ENCODE peak calls at places on chromosomes 7 and 10, in four cellular contexts. One of them, this sample, is unnamed.

GRCh38 chr10:103281753-103282152 is 4.8 kb downstream of the INA start:
- DNase-seq in Calu3: no peak
- DNase-seq in nephron progenitor cell: peak
- DNase-seq in GM23338: peak
- DNase-seq in this sample: no peak

GRCh38 chr10:30359373-30360206 is 10.5 kb upstream of the MTPAP start:
- DNase-seq in Calu3: peak
- DNase-seq in nephron progenitor cell: peak
- DNase-seq in GM23338: peak
- DNase-seq in this sample: peak

GRCh38 chr7:82018226-82018625 is 248.4 kb upstream of the HGF start:
- DNase-seq in Calu3: no peak
- DNase-seq in nephron progenitor cell: no peak
- DNase-seq in GM23338: no peak
- DNase-seq in this sample: no peak

GRCh38 chr7:69780377-69780776 is 182.1 kb downstream of the AUTS2 start:
- DNase-seq in Calu3: no peak
- DNase-seq in nephron progenitor cell: peak
- DNase-seq in GM23338: peak
- DNase-seq in this sample: no peak

GRCh38 chr10:10542368-10542961 is 475.2 kb upstream of the CELF2 start:
- DNase-seq in Calu3: no peak
- DNase-seq in nephron progenitor cell: no peak
- DNase-seq in GM23338: no peak
- DNase-seq in this sample: no peak

GRCh38 chr10:48820231-48820630 is 119.4 kb downstream of the LRRC18 start:
- DNase-seq in Calu3: no peak
- DNase-seq in nephron progenitor cell: no peak
- DNase-seq in GM23338: no peak
- DNase-seq in this sample: no peak

GRCh38 chr7:19215421-19215820 is 70.2 kb upstream of the FERD3L start:
- DNase-seq in Calu3: peak
- DNase-seq in nephron progenitor cell: no peak
- DNase-seq in GM23338: peak
- DNase-seq in this sample: no peak

GRCh38 chr10:5512881-5513698 is 11.7 kb upstream of the CALML3 start:
- DNase-seq in Calu3: no peak
- DNase-seq in nephron progenitor cell: no peak
- DNase-seq in GM23338: no peak
- DNase-seq in this sample: no peak

GRCh38 chr10:124648738-124649137 is 95.4 kb downstream of the FAM53B start:
- DNase-seq in Calu3: no peak
- DNase-seq in nephron progenitor cell: no peak
- DNase-seq in GM23338: no peak
- DNase-seq in this sample: no peak

GRCh38 chr7:118863961-118864360 is 639.5 kb downstream of the ANKRD7 start:
- DNase-seq in Calu3: no peak
- DNase-seq in nephron progenitor cell: no peak
- DNase-seq in GM23338: no peak
- DNase-seq in this sample: no peak

GRCh38 chr10:84244651-84245270 is at the start of gene RGR:
- DNase-seq in Calu3: no peak
- DNase-seq in nephron progenitor cell: no peak
- DNase-seq in GM23338: no peak
- DNase-seq in this sample: no peak

GRCh38 chr7:55871932-55872485 is 9.5 kb upstream of the SEPTIN14 start:
- DNase-seq in Calu3: no peak
- DNase-seq in nephron progenitor cell: no peak
- DNase-seq in GM23338: no peak
- DNase-seq in this sample: no peak

GRCh38 chr10:101042667-101043355 is 11.8 kb downstream of the SFXN3 start:
- DNase-seq in Calu3: peak
- DNase-seq in nephron progenitor cell: peak
- DNase-seq in GM23338: peak
- DNase-seq in this sample: peak

GRCh38 chr7:115297651-115298050 is 375.8 kb downstream of the MDFIC start:
- DNase-seq in Calu3: peak
- DNase-seq in nephron progenitor cell: no peak
- DNase-seq in GM23338: no peak
- DNase-seq in this sample: no peak

GRCh38 chr7:120395526-120396019 is 122.6 kb downstream of the KCND2 start:
- DNase-seq in Calu3: no peak
- DNase-seq in nephron progenitor cell: no peak
- DNase-seq in GM23338: no peak
- DNase-seq in this sample: no peak

GRCh38 chr10:15313844-15314243 is 57.2 kb downstream of the FAM171A1 start:
- DNase-seq in Calu3: no peak
- DNase-seq in nephron progenitor cell: no peak
- DNase-seq in GM23338: no peak
- DNase-seq in this sample: no peak

GRCh38 chr10:15313034-15313433 is 58.1 kb downstream of the FAM171A1 start:
- DNase-seq in Calu3: no peak
- DNase-seq in nephron progenitor cell: no peak
- DNase-seq in GM23338: no peak
- DNase-seq in this sample: no peak

GRCh38 chr10:15311249-15311884 is 59.7 kb downstream of the FAM171A1 start:
- DNase-seq in Calu3: no peak
- DNase-seq in nephron progenitor cell: no peak
- DNase-seq in GM23338: no peak
- DNase-seq in this sample: no peak

GRCh38 chr10:15310776-15311175 is 60.3 kb downstream of the FAM171A1 start:
- DNase-seq in Calu3: no peak
- DNase-seq in nephron progenitor cell: no peak
- DNase-seq in GM23338: no peak
- DNase-seq in this sample: no peak

GRCh38 chr10:15311885-15312280 is 59.2 kb downstream of the FAM171A1 start:
- DNase-seq in Calu3: no peak
- DNase-seq in nephron progenitor cell: no peak
- DNase-seq in GM23338: no peak
- DNase-seq in this sample: no peak
- TF ChIP-seq CTCF in Calu3: no peak
- TF ChIP-seq CTCF in nephron progenitor cell: no peak
- TF ChIP-seq CTCF in GM23338: no peak
- TF ChIP-seq CTCF in this sample: no peak

GRCh38 chr10:43196981-43197833 is 59.0 kb downstream of the CSGALNACT2 start:
- DNase-seq in Calu3: no peak
- DNase-seq in nephron progenitor cell: no peak
- DNase-seq in GM23338: no peak
- DNase-seq in this sample: no peak
- TF ChIP-seq CTCF in Calu3: no peak
- TF ChIP-seq CTCF in nephron progenitor cell: no peak
- TF ChIP-seq CTCF in GM23338: peak
- TF ChIP-seq CTCF in this sample: no peak

GRCh38 chr10:70111496-70111895 is 21.1 kb downstream of the AIFM2 start:
- DNase-seq in Calu3: no peak
- DNase-seq in nephron progenitor cell: no peak
- DNase-seq in GM23338: no peak
- DNase-seq in this sample: no peak

GRCh38 chr10:70109064-70109729 is 23.4 kb downstream of the AIFM2 start:
- DNase-seq in Calu3: no peak
- DNase-seq in nephron progenitor cell: no peak
- DNase-seq in GM23338: no peak
- DNase-seq in this sample: no peak

GRCh38 chr10:70101668-70102067 is 31.0 kb downstream of the AIFM2 start:
- DNase-seq in Calu3: no peak
- DNase-seq in nephron progenitor cell: no peak
- DNase-seq in GM23338: no peak
- DNase-seq in this sample: no peak

DNA sequence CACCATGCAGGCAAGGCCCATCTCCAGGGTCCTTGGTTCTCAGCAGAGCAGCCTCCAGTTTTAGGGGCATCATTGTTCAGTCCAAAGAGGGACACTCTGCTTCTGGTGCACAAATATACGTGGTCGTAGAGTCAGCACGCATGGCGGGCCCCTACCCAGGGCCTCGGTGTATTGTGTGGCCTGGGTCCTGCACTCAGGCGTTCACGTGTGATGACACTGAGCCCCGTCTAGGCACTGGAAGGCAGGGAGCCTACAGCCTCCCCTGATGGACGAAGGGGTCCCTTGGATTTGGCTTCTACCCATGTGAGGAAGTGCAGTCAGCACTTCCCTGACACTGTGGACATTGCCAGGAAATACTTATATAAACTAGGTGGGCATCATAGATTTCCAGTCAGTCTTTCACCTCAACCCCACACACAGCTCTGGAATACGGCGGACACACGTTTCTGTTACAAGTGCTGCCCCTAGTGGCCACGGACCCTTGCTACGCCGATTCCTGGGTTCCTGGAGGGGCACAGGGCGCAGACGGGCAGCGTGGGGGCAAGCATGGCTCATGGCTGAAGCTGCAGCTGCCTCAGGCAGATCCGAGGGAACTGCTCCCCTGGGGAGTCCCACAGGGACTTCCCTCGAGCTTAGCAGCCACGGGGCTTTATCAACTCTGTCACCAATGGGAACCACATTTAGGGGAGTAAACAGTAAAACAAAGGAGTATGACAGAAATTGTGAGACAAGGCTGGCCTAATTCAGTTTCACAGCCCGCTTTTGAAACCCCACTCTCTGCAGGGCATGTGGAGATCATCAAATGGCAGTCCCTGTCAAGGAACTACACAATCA is 25.4 kb downstream of the AIFM2 start:
- DNase-seq in Calu3: no peak
- DNase-seq in nephron progenitor cell: peak
- DNase-seq in GM23338: peak
- DNase-seq in this sample: no peak
- TF ChIP-seq CTCF in Calu3: peak
- TF ChIP-seq CTCF in nephron progenitor cell: peak
- TF ChIP-seq CTCF in GM23338: peak
- TF ChIP-seq CTCF in this sample: no peak

GRCh38 chr10:80154626-80154977 is 22.1 kb downstream of the PLAC9 start:
- DNase-seq in Calu3: no peak
- DNase-seq in nephron progenitor cell: no peak
- DNase-seq in GM23338: no peak
- DNase-seq in this sample: no peak

GRCh38 chr10:80156216-80156615 is 23.7 kb downstream of the PLAC9 start:
- DNase-seq in Calu3: no peak
- DNase-seq in nephron progenitor cell: no peak
- DNase-seq in GM23338: no peak
- DNase-seq in this sample: no peak

GRCh38 chr10:80153460-80153859 is 20.9 kb downstream of the PLAC9 start:
- DNase-seq in Calu3: no peak
- DNase-seq in nephron progenitor cell: no peak
- DNase-seq in GM23338: no peak
- DNase-seq in this sample: no peak

GRCh38 chr10:80155696-80156215 is 23.2 kb downstream of the PLAC9 start:
- DNase-seq in Calu3: no peak
- DNase-seq in nephron progenitor cell: no peak
- DNase-seq in GM23338: no peak
- DNase-seq in this sample: no peak

DNA sequence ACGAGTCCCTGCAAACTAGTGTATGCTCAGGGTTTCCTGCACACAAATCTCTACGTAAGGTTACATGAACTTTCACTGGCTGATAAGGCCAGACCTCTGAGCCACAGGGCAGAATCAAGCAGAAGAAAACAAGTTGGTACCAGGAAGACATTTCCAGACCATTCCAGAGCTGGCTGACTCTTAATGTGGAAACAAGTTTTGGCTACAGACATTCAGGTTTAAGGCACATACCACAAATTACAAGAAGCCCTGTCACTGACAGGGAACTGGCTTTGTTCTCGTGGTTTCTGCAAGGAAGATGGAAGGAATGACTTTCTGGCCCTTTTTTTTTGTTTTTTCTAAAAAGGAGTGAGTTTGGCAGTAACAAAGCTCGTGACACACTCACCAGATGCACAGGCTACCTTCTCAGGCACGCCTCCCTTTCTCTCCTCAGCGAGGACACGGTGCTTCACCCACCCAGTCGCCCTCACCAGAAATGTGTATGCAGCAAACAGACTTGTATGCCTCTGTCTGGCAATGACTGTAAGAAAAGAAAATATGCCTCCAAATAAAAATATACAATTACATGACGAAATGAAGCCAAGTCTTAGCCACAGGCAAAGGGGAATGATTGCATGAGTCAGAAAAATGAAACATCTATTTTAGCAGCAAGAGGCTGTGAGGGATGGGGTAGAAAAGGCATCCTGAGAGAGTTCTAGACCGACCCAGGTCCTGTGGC is 22.6 kb downstream of the PLAC9 start:
- DNase-seq in Calu3: no peak
- DNase-seq in nephron progenitor cell: no peak
- DNase-seq in GM23338: no peak
- DNase-seq in this sample: no peak
- TF ChIP-seq CTCF in Calu3: no peak
- TF ChIP-seq CTCF in nephron progenitor cell: no peak
- TF ChIP-seq CTCF in GM23338: no peak
- TF ChIP-seq CTCF in this sample: no peak

GRCh38 chr10:117112220-117112619 is 25.9 kb downstream of the VAX1 start:
- DNase-seq in Calu3: no peak
- DNase-seq in nephron progenitor cell: no peak
- DNase-seq in GM23338: peak
- DNase-seq in this sample: no peak
- TF ChIP-seq CTCF in Calu3: peak
- TF ChIP-seq CTCF in nephron progenitor cell: no peak
- TF ChIP-seq CTCF in GM23338: peak
- TF ChIP-seq CTCF in this sample: no peak

GRCh38 chr7:158353606-158354570 is 233.7 kb downstream of the PTPRN2 start:
- DNase-seq in Calu3: no peak
- DNase-seq in nephron progenitor cell: peak
- DNase-seq in GM23338: peak
- DNase-seq in this sample: no peak

GRCh38 chr7:158354861-158355260 is 232.8 kb downstream of the PTPRN2 start:
- DNase-seq in Calu3: no peak
- DNase-seq in nephron progenitor cell: no peak
- DNase-seq in GM23338: no peak
- DNase-seq in this sample: no peak

GRCh38 chr7:158357106-158357897 is 230.3 kb downstream of the PTPRN2 start:
- DNase-seq in Calu3: no peak
- DNase-seq in nephron progenitor cell: no peak
- DNase-seq in GM23338: no peak
- DNase-seq in this sample: no peak

GRCh38 chr7:158356454-158356853 is 231.2 kb downstream of the PTPRN2 start:
- DNase-seq in Calu3: no peak
- DNase-seq in nephron progenitor cell: no peak
- DNase-seq in GM23338: no peak
- DNase-seq in this sample: no peak

GRCh38 chr7:158355456-158356065 is 232.1 kb downstream of the PTPRN2 start:
- DNase-seq in Calu3: no peak
- DNase-seq in nephron progenitor cell: peak
- DNase-seq in GM23338: peak
- DNase-seq in this sample: no peak
- TF ChIP-seq CTCF in Calu3: no peak
- TF ChIP-seq CTCF in nephron progenitor cell: peak
- TF ChIP-seq CTCF in GM23338: peak
- TF ChIP-seq CTCF in this sample: no peak

DNA sequence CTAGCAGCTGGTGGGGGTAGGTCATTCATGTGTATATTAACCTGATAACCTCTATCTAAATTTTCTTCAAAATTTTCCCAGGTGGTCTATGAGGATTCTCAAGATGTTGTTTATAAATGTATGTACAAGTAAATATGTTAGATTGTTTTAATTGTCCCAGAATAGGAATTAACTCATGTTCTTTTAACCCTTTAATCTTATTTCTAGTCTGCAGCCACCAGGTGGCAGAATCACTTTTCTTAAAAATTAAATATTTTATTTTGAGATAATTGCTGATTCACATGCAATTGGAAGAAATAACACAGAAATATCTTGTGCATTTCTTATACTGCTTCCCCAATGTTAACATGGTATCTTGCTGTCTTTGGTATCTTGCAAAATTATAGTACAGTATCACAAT is 589.5 kb downstream of the ARL4A start:
- DNase-seq in Calu3: no peak
- DNase-seq in nephron progenitor cell: no peak
- DNase-seq in GM23338: peak
- DNase-seq in this sample: no peak
- TF ChIP-seq CTCF in Calu3: peak
- TF ChIP-seq CTCF in nephron progenitor cell: peak
- TF ChIP-seq CTCF in GM23338: no peak
- TF ChIP-seq CTCF in this sample: no peak

This sample was measured in activated B cell treated with CpG ODN at 0.5 μM for 24 hours.